ENCODE peak calls at places on chromosomes 1 and 21, in eight cellular contexts. One of them, this sample, is unnamed.
A peak's percentile ranks its signal among the peaks of the same experiment; 100 is the strongest.

GRCh38 chr1:63746129-63746864 is 27.5 kb upstream of the ROR1 start:
- DNase-seq in GM06990: no peak
- DNase-seq in fibroblast of villous mesenchyme: peak; percentile 47
- DNase-seq in cardiac fibroblast: peak; percentile 69
- DNase-seq in HL-60: peak; percentile 10
- DNase-seq in thoracic aorta: no peak
- DNase-seq in foreskin fibroblast: peak; percentile 86
- DNase-seq in transverse colon: no peak
- DNase-seq in this sample: peak; percentile 75

GRCh38 chr1:175853681-175854080 is 110.3 kb upstream of the TNR start:
- DNase-seq in fibroblast of villous mesenchyme: no peak
- DNase-seq in HL-60: no peak
- DNase-seq in transverse colon: no peak
- DNase-seq in foreskin fibroblast: no peak
- DNase-seq in GM06990: no peak
- DNase-seq in thoracic aorta: no peak
- DNase-seq in cardiac fibroblast: no peak
- DNase-seq in this sample: no peak

GRCh38 chr1:202319381-202320080 is 22.2 kb downstream of the UBE2T start:
- DNase-seq in HL-60: no peak
- DNase-seq in thoracic aorta: no peak
- DNase-seq in foreskin fibroblast: no peak
- DNase-seq in GM06990: no peak
- DNase-seq in transverse colon: no peak
- DNase-seq in cardiac fibroblast: no peak
- DNase-seq in fibroblast of villous mesenchyme: no peak
- DNase-seq in this sample: no peak

GRCh38 chr1:161013591-161014513 is 7.1 kb downstream of the F11R start:
- DNase-seq in thoracic aorta: peak; percentile 52
- DNase-seq in cardiac fibroblast: peak; percentile 98
- DNase-seq in transverse colon: peak; percentile 93
- DNase-seq in fibroblast of villous mesenchyme: peak; percentile 99
- DNase-seq in GM06990: peak; percentile 81
- DNase-seq in HL-60: peak; percentile 99
- DNase-seq in foreskin fibroblast: peak; percentile 54
- DNase-seq in this sample: no peak

GRCh38 chr1:92832537-92833160 is 809 bp downstream of the RPL5 start:
- DNase-seq in GM06990: no peak
- DNase-seq in thoracic aorta: no peak
- DNase-seq in cardiac fibroblast: peak; percentile 38
- DNase-seq in HL-60: no peak
- DNase-seq in transverse colon: no peak
- DNase-seq in fibroblast of villous mesenchyme: peak; percentile 22
- DNase-seq in foreskin fibroblast: no peak
- DNase-seq in this sample: no peak

GRCh38 chr21:42198949-42199348 is 20.0 kb upstream of the ABCG1 start:
- DNase-seq in HL-60: no peak
- DNase-seq in fibroblast of villous mesenchyme: no peak
- DNase-seq in GM06990: no peak
- DNase-seq in thoracic aorta: no peak
- DNase-seq in transverse colon: no peak
- DNase-seq in cardiac fibroblast: no peak
- DNase-seq in foreskin fibroblast: no peak
- DNase-seq in this sample: peak; percentile 40

GRCh38 chr1:174999926-175000696 is at the start of gene CACYBP:
- DNase-seq in thoracic aorta: no peak
- DNase-seq in foreskin fibroblast: peak; percentile 48
- DNase-seq in transverse colon: no peak
- DNase-seq in fibroblast of villous mesenchyme: peak; percentile 45
- DNase-seq in HL-60: peak; percentile 36
- DNase-seq in cardiac fibroblast: peak; percentile 34
- DNase-seq in GM06990: no peak
- DNase-seq in this sample: no peak

GRCh38 chr1:109926662-109927300 is 16.1 kb downstream of the CSF1 start:
- DNase-seq in cardiac fibroblast: peak; percentile 69
- DNase-seq in transverse colon: no peak
- DNase-seq in fibroblast of villous mesenchyme: peak; percentile 66
- DNase-seq in HL-60: no peak
- DNase-seq in thoracic aorta: no peak
- DNase-seq in foreskin fibroblast: peak; percentile 87
- DNase-seq in GM06990: no peak
- DNase-seq in this sample: no peak

GRCh38 chr1:98147280-98147679 is 226.4 kb upstream of the DPYD start:
- DNase-seq in fibroblast of villous mesenchyme: no peak
- DNase-seq in GM06990: no peak
- DNase-seq in foreskin fibroblast: no peak
- DNase-seq in HL-60: no peak
- DNase-seq in cardiac fibroblast: no peak
- DNase-seq in transverse colon: no peak
- DNase-seq in thoracic aorta: no peak
- DNase-seq in this sample: no peak

GRCh38 chr1:202034683-202035462 is 24.5 kb downstream of the ELF3 start:
- DNase-seq in GM06990: peak; percentile 30
- DNase-seq in HL-60: no peak
- DNase-seq in thoracic aorta: peak; percentile 75
- DNase-seq in fibroblast of villous mesenchyme: peak; percentile 98
- DNase-seq in foreskin fibroblast: peak; percentile 79
- DNase-seq in cardiac fibroblast: peak; percentile 95
- DNase-seq in transverse colon: peak; percentile 93
- DNase-seq in this sample: peak; percentile 76

GRCh38 chr1:184030433-184031126 is 6.9 kb downstream of the COLGALT2 start:
- DNase-seq in transverse colon: no peak
- DNase-seq in HL-60: no peak
- DNase-seq in foreskin fibroblast: no peak
- DNase-seq in fibroblast of villous mesenchyme: no peak
- DNase-seq in GM06990: no peak
- DNase-seq in cardiac fibroblast: no peak
- DNase-seq in thoracic aorta: no peak
- DNase-seq in this sample: no peak

GRCh38 chr1:12556368-12556930 is 61.6 kb downstream of the DHRS3 start:
- DNase-seq in transverse colon: peak; percentile 39
- DNase-seq in fibroblast of villous mesenchyme: peak; percentile 97
- DNase-seq in cardiac fibroblast: peak; percentile 95
- DNase-seq in thoracic aorta: no peak
- DNase-seq in GM06990: no peak
- DNase-seq in foreskin fibroblast: peak; percentile 85
- DNase-seq in HL-60: no peak
- DNase-seq in this sample: peak; percentile 98

GRCh38 chr1:37704966-37705365 is 12.7 kb downstream of the CDCA8 start:
- DNase-seq in foreskin fibroblast: peak; percentile 44
- DNase-seq in cardiac fibroblast: no peak
- DNase-seq in transverse colon: no peak
- DNase-seq in HL-60: no peak
- DNase-seq in thoracic aorta: no peak
- DNase-seq in GM06990: no peak
- DNase-seq in fibroblast of villous mesenchyme: peak; percentile 19
- DNase-seq in this sample: no peak

GRCh38 chr1:79614762-79615161 is 608.2 kb upstream of the ADGRL4 start:
- DNase-seq in thoracic aorta: no peak
- DNase-seq in foreskin fibroblast: peak; percentile 53
- DNase-seq in GM06990: no peak
- DNase-seq in fibroblast of villous mesenchyme: peak; percentile 2
- DNase-seq in HL-60: no peak
- DNase-seq in transverse colon: no peak
- DNase-seq in cardiac fibroblast: peak; percentile 12
- DNase-seq in this sample: no peak

GRCh38 chr1:58005212-58005611 is 541.3 kb downstream of the OMA1 start:
- DNase-seq in HL-60: no peak
- DNase-seq in thoracic aorta: no peak
- DNase-seq in transverse colon: no peak
- DNase-seq in GM06990: no peak
- DNase-seq in cardiac fibroblast: no peak
- DNase-seq in fibroblast of villous mesenchyme: no peak
- DNase-seq in foreskin fibroblast: no peak
- DNase-seq in this sample: no peak

GRCh38 chr1:207007352-207008033 is 25.1 kb downstream of the C1orf116 start:
- DNase-seq in HL-60: no peak
- DNase-seq in GM06990: no peak
- DNase-seq in foreskin fibroblast: peak; percentile 90
- DNase-seq in thoracic aorta: no peak
- DNase-seq in fibroblast of villous mesenchyme: peak; percentile 14
- DNase-seq in transverse colon: no peak
- DNase-seq in cardiac fibroblast: peak; percentile 97
- DNase-seq in this sample: peak; percentile 99

GRCh38 chr1:221394011-221394544 is 347.8 kb downstream of the DUSP10 start:
- DNase-seq in fibroblast of villous mesenchyme: peak; percentile 90
- DNase-seq in cardiac fibroblast: peak; percentile 83
- DNase-seq in foreskin fibroblast: peak; percentile 64
- DNase-seq in GM06990: no peak
- DNase-seq in HL-60: no peak
- DNase-seq in thoracic aorta: no peak
- DNase-seq in transverse colon: no peak
- DNase-seq in this sample: peak; percentile 96

GRCh38 chr1:94384485-94385353 is 33.5 kb upstream of the ABCD3 start:
- DNase-seq in HL-60: peak; percentile 23
- DNase-seq in fibroblast of villous mesenchyme: no peak
- DNase-seq in foreskin fibroblast: no peak
- DNase-seq in transverse colon: peak; percentile 33
- DNase-seq in cardiac fibroblast: no peak
- DNase-seq in thoracic aorta: no peak
- DNase-seq in GM06990: no peak
- DNase-seq in this sample: no peak

GRCh38 chr1:76607712-76608111 is 259.6 kb upstream of the ST6GALNAC5 start:
- DNase-seq in transverse colon: peak; percentile 78
- DNase-seq in cardiac fibroblast: no peak
- DNase-seq in fibroblast of villous mesenchyme: no peak
- DNase-seq in HL-60: no peak
- DNase-seq in thoracic aorta: no peak
- DNase-seq in foreskin fibroblast: no peak
- DNase-seq in GM06990: no peak
- DNase-seq in this sample: no peak

GRCh38 chr21:34670962-34671348 is 2.2 kb downstream of the CLIC6 start:
- DNase-seq in GM06990: no peak
- DNase-seq in foreskin fibroblast: no peak
- DNase-seq in HL-60: no peak
- DNase-seq in cardiac fibroblast: no peak
- DNase-seq in thoracic aorta: no peak
- DNase-seq in fibroblast of villous mesenchyme: no peak
- DNase-seq in transverse colon: no peak
- DNase-seq in this sample: no peak
- TF ChIP-seq CTCF in GM06990: peak; percentile 41
- TF ChIP-seq CTCF in foreskin fibroblast: no peak
- TF ChIP-seq CTCF in HL-60: no peak
- TF ChIP-seq CTCF in cardiac fibroblast: no peak
- TF ChIP-seq CTCF in thoracic aorta: no peak
- TF ChIP-seq CTCF in fibroblast of villous mesenchyme: no peak
- TF ChIP-seq CTCF in transverse colon: no peak
- TF ChIP-seq CTCF in this sample: peak; percentile 28

GRCh38 chr1:42332877-42333276 is 2.2 kb downstream of the FOXJ3 start:
- DNase-seq in thoracic aorta: no peak
- DNase-seq in fibroblast of villous mesenchyme: no peak
- DNase-seq in HL-60: no peak
- DNase-seq in GM06990: no peak
- DNase-seq in cardiac fibroblast: no peak
- DNase-seq in foreskin fibroblast: no peak
- DNase-seq in transverse colon: no peak
- DNase-seq in this sample: no peak
- H3K4me3 ChIP-seq in thoracic aorta: no peak overlapping the region
- H3K4me3 ChIP-seq in fibroblast of villous mesenchyme: no peak overlapping the region
- H3K4me3 ChIP-seq in HL-60: no peak overlapping the region
- H3K4me3 ChIP-seq in GM06990: peak overlapping the region; percentile 89
- H3K4me3 ChIP-seq in cardiac fibroblast: no peak overlapping the region
- H3K4me3 ChIP-seq in foreskin fibroblast: peak overlapping the region; percentile 93
- H3K4me3 ChIP-seq in transverse colon: no peak overlapping the region
- H3K4me3 ChIP-seq in this sample: no peak overlapping the region

DNA sequence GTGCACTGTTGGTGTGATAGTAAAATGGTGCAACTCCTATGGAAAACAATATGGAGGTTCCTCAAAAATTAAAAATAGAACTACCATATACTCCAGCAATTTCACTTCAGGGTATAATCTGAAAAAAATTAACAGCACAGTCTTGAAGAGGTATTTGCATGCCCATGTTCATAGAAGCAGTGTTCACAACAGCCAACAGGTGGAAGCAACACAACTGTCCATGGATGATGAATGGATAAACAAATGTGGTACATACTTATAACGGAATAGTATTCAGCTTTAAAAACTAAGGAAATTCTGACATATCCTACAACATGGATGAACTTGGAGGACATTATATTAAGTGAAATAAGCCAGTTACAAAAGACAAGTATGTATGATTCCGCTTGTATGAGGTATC is 8.2 kb downstream of the TTLL7 start:
- DNase-seq in foreskin fibroblast: no peak
- DNase-seq in thoracic aorta: no peak
- DNase-seq in GM06990: no peak
- DNase-seq in transverse colon: no peak
- DNase-seq in HL-60: no peak
- DNase-seq in fibroblast of villous mesenchyme: no peak
- DNase-seq in cardiac fibroblast: no peak
- DNase-seq in this sample: no peak
- TF ChIP-seq CTCF in foreskin fibroblast: no peak
- TF ChIP-seq CTCF in thoracic aorta: no peak
- TF ChIP-seq CTCF in GM06990: peak; percentile 17
- TF ChIP-seq CTCF in transverse colon: no peak
- TF ChIP-seq CTCF in HL-60: no peak
- TF ChIP-seq CTCF in fibroblast of villous mesenchyme: peak; percentile 3
- TF ChIP-seq CTCF in cardiac fibroblast: no peak
- TF ChIP-seq CTCF in this sample: no peak

GRCh38 chr1:14800014-14800413 is 201.5 kb downstream of the KAZN start:
- DNase-seq in HL-60: no peak
- DNase-seq in cardiac fibroblast: no peak
- DNase-seq in transverse colon: no peak
- DNase-seq in fibroblast of villous mesenchyme: no peak
- DNase-seq in foreskin fibroblast: no peak
- DNase-seq in GM06990: no peak
- DNase-seq in thoracic aorta: no peak
- DNase-seq in this sample: no peak
- H3K4me3 ChIP-seq in HL-60: no peak overlapping the region
- H3K4me3 ChIP-seq in cardiac fibroblast: no peak overlapping the region
- H3K4me3 ChIP-seq in transverse colon: no peak overlapping the region
- H3K4me3 ChIP-seq in fibroblast of villous mesenchyme: no peak overlapping the region
- H3K4me3 ChIP-seq in foreskin fibroblast: no peak overlapping the region
- H3K4me3 ChIP-seq in GM06990: no peak overlapping the region
- H3K4me3 ChIP-seq in thoracic aorta: no peak overlapping the region
- H3K4me3 ChIP-seq in this sample: no peak overlapping the region

GRCh38 chr1:178541829-178542553 is 29.1 kb downstream of the TEX35 start:
- DNase-seq in HL-60: peak; percentile 61
- DNase-seq in transverse colon: peak; percentile 83
- DNase-seq in foreskin fibroblast: peak; percentile 44
- DNase-seq in fibroblast of villous mesenchyme: peak; percentile 10
- DNase-seq in GM06990: peak; percentile 55
- DNase-seq in thoracic aorta: no peak
- DNase-seq in cardiac fibroblast: peak; percentile 11
- DNase-seq in this sample: no peak
- TF ChIP-seq CTCF in HL-60: no peak
- TF ChIP-seq CTCF in transverse colon: no peak
- TF ChIP-seq CTCF in foreskin fibroblast: no peak
- TF ChIP-seq CTCF in fibroblast of villous mesenchyme: no peak
- TF ChIP-seq CTCF in GM06990: peak; percentile 4
- TF ChIP-seq CTCF in thoracic aorta: no peak
- TF ChIP-seq CTCF in cardiac fibroblast: no peak
- TF ChIP-seq CTCF in this sample: no peak

This sample was measured in retinal pigment epithelial cell.